ENCODE peak calls at places on chromosomes 1 and 21, in six cellular contexts. C is activated T-cell treated with anti-CD3 and anti-CD28 coated beads, Interleukin-2, amount 50 U/mL, for 72 hours; I is right cardiac atrium; L is non-pigmented ciliary epithelial cell; P is CD8-positive, alpha-beta T cell; S is hypothalamus. Q is an unnamed sample.

GRCh38 chr1:54842206-54842915 is 41.2 kb upstream of the TTC22 start:
- DNase-seq in C (no peak), I (no peak), L (no peak), P (no peak), S (no peak), Q (no peak)

GRCh38 chr1:115337276-115337632 is 795 bp downstream of the NGF start:
- DNase-seq in C (no peak), I (no peak), L (no peak), P (no peak), S (no peak), Q (no peak)

GRCh38 chr1:30929135-30929889 is 20.8 kb upstream of the SDC3 start:
- DNase-seq in C (peak; percentile 59), I (no peak), L (no peak), P (peak; percentile 37), S (no peak), Q (peak; percentile 74)

GRCh38 chr1:66282343-66282852 is 251.6 kb upstream of the SGIP1 start:
- DNase-seq in C (peak; percentile 78), I (peak; percentile 39), L (peak; percentile 65), P (peak; percentile 75), S (no peak), Q (no peak)

GRCh38 chr1:60563777-60564176 is 490.2 kb upstream of the C1orf87 start:
- DNase-seq in C (no peak), I (no peak), L (no peak), P (no peak), S (no peak), Q (no peak)

GRCh38 chr1:234722904-234723588 is 113.1 kb upstream of the IRF2BP2 start:
- DNase-seq in C (peak; percentile 71), I (peak; percentile 82), L (peak; percentile 78), P (peak; percentile 74), S (no peak), Q (peak; percentile 65)

GRCh38 chr1:12453400-12454343 is 164.3 kb downstream of the DHRS3 start:
- DNase-seq in C (no peak), I (no peak), L (no peak), P (peak; percentile 74), S (no peak), Q (peak; percentile 58)

GRCh38 chr21:36959020-36959835 is 7.2 kb downstream of the HLCS start:
- DNase-seq in C (no peak), I (no peak), L (no peak), P (no peak), S (no peak), Q (no peak)

GRCh38 chr1:112358798-112359408 is 37.1 kb upstream of the CTTNBP2NL start:
- DNase-seq in C (peak; percentile 37), I (peak; percentile 86), L (no peak), P (no peak), S (no peak), Q (peak; percentile 63)

GRCh38 chr1:94045465-94046056 is 75.4 kb downstream of the ABCA4 start:
- DNase-seq in C (peak; percentile 53), I (peak; percentile 93), L (peak; percentile 95), P (no peak), S (no peak), Q (peak; percentile 55)

GRCh38 chr1:15282038-15282437 is 35.0 kb downstream of the FHAD1 start:
- DNase-seq in C (no peak), I (no peak), L (no peak), P (no peak), S (no peak), Q (no peak)

GRCh38 chr1:78408192-78408591 is 82.6 kb upstream of the PTGFR start:
- DNase-seq in C (no peak), I (no peak), L (no peak), P (no peak), S (no peak), Q (no peak)

GRCh38 chr1:156848461-156849150 is 10.3 kb downstream of the INSRR start:
- DNase-seq in C (peak; percentile 76), I (no peak), L (no peak), P (peak; percentile 86), S (no peak), Q (peak; percentile 74)

GRCh38 chr21:44456207-44456914 is 1.1 kb downstream of the LRRC3 start:
- DNase-seq in C (no peak), I (no peak), L (no peak), P (no peak), S (no peak), Q (no peak)

GRCh38 chr1:983736-984475 is 2.0 kb upstream of the PERM1 start:
- DNase-seq in C (peak; percentile 74), I (peak; percentile 51), L (no peak), P (peak; percentile 57), S (no peak), Q (peak; percentile 90)

GRCh38 chr1:41664861-41665640 is 180.6 kb upstream of the EDN2 start:
- DNase-seq in C (no peak), I (no peak), L (peak; percentile 42), P (no peak), S (no peak), Q (no peak)

GRCh38 chr1:21337010-21337437 is 46.8 kb upstream of the ECE1 start:
- DNase-seq in C (no peak), I (no peak), L (no peak), P (no peak), S (no peak), Q (no peak)

GRCh38 chr1:155003766-155004351 is 1.3 kb downstream of the ZBTB7B start:
- DNase-seq in C (peak; percentile 71), I (peak; percentile 83), L (no peak), P (no peak), S (no peak), Q (peak; percentile 75)

GRCh38 chr1:228902781-228903572 is 167.7 kb downstream of the RHOU start:
- DNase-seq in C (no peak), I (peak; percentile 88), L (peak; percentile 93), P (no peak), S (no peak), Q (no peak)

GRCh38 chr1:24643362-24644346 is 552 bp downstream of the SRRM1 start:
- DNase-seq in C (peak; percentile 64), I (peak; percentile 55), L (no peak), P (no peak), S (no peak), Q (peak; percentile 68)

GRCh38 chr1:2496087-2496622 is 20.1 kb downstream of the PLCH2 start:
- DNase-seq in C (no peak), I (no peak), L (no peak), P (peak; percentile 48), S (no peak), Q (no peak)

GRCh38 chr1:229170274-229170673 is 100.6 kb upstream of the RAB4A start:
- DNase-seq in C (no peak), I (no peak), L (no peak), P (no peak), S (no peak), Q (no peak)